ENCODE peak calls at places on chromosomes 4 and X, in six cellular contexts. One of them, this sample, is unnamed.

GRCh38 chrX:45428816-45429215 is 228.1 kb upstream of the DIPK2B start:
- DNase-seq in ovary: no peak
- DNase-seq in osteocyte: no peak
- DNase-seq in mammary epithelial cell: no peak
- DNase-seq in activated CD4-positive, alpha-beta T cell treated with anti-CD3 and anti-CD28 coated beads, Interleukin-2, amount 10 ng/mL, durations not matched to agents 7 days and 5 days: no peak
- DNase-seq in thyroid gland: no peak
- DNase-seq in this sample: no peak

GRCh38 chr4:173167793-173168395 is 717 bp upstream of the GALNT7 start:
- DNase-seq in activated CD4-positive, alpha-beta T cell treated with anti-CD3 and anti-CD28 coated beads, Interleukin-2, amount 10 ng/mL, durations not matched to agents 7 days and 5 days: peak; percentile 17
- DNase-seq in mammary epithelial cell: no peak
- DNase-seq in thyroid gland: peak; percentile 52
- DNase-seq in ovary: peak; percentile 26
- DNase-seq in osteocyte: no peak
- DNase-seq in this sample: peak; percentile 57

GRCh38 chrX:154028502-154029184 is 8.9 kb upstream of the IRAK1 start:
- DNase-seq in thyroid gland: no peak
- DNase-seq in ovary: no peak
- DNase-seq in mammary epithelial cell: no peak
- DNase-seq in activated CD4-positive, alpha-beta T cell treated with anti-CD3 and anti-CD28 coated beads, Interleukin-2, amount 10 ng/mL, durations not matched to agents 7 days and 5 days: no peak
- DNase-seq in osteocyte: no peak
- DNase-seq in this sample: peak; percentile 63

GRCh38 chrX:150163956-150164726 is 199.0 kb upstream of the MAMLD1 start:
- DNase-seq in thyroid gland: no peak
- DNase-seq in mammary epithelial cell: no peak
- DNase-seq in activated CD4-positive, alpha-beta T cell treated with anti-CD3 and anti-CD28 coated beads, Interleukin-2, amount 10 ng/mL, durations not matched to agents 7 days and 5 days: no peak
- DNase-seq in ovary: no peak
- DNase-seq in osteocyte: peak; percentile 69
- DNase-seq in this sample: no peak

GRCh38 chr4:145487626-145488025 is 6.0 kb downstream of the SMAD1 start:
- DNase-seq in mammary epithelial cell: no peak
- DNase-seq in activated CD4-positive, alpha-beta T cell treated with anti-CD3 and anti-CD28 coated beads, Interleukin-2, amount 10 ng/mL, durations not matched to agents 7 days and 5 days: peak; percentile 51
- DNase-seq in thyroid gland: no peak
- DNase-seq in osteocyte: no peak
- DNase-seq in ovary: no peak
- DNase-seq in this sample: no peak

GRCh38 chr4:148704291-148704690 is 262.1 kb upstream of the NR3C2 start:
- DNase-seq in thyroid gland: no peak
- DNase-seq in osteocyte: no peak
- DNase-seq in activated CD4-positive, alpha-beta T cell treated with anti-CD3 and anti-CD28 coated beads, Interleukin-2, amount 10 ng/mL, durations not matched to agents 7 days and 5 days: no peak
- DNase-seq in mammary epithelial cell: no peak
- DNase-seq in ovary: no peak
- DNase-seq in this sample: no peak

GRCh38 chr4:53592128-53592527 is 842 bp upstream of the LNX1 start:
- DNase-seq in activated CD4-positive, alpha-beta T cell treated with anti-CD3 and anti-CD28 coated beads, Interleukin-2, amount 10 ng/mL, durations not matched to agents 7 days and 5 days: no peak
- DNase-seq in thyroid gland: no peak
- DNase-seq in mammary epithelial cell: no peak
- DNase-seq in ovary: no peak
- DNase-seq in osteocyte: no peak
- DNase-seq in this sample: peak; percentile 63

GRCh38 chrX:131907488-131908314 is 115.4 kb upstream of the STK26 start:
- DNase-seq in osteocyte: no peak
- DNase-seq in thyroid gland: no peak
- DNase-seq in activated CD4-positive, alpha-beta T cell treated with anti-CD3 and anti-CD28 coated beads, Interleukin-2, amount 10 ng/mL, durations not matched to agents 7 days and 5 days: no peak
- DNase-seq in ovary: no peak
- DNase-seq in mammary epithelial cell: no peak
- DNase-seq in this sample: no peak

GRCh38 chrX:1807301-1807731 is 192.5 kb downstream of the ASMT start:
- DNase-seq in activated CD4-positive, alpha-beta T cell treated with anti-CD3 and anti-CD28 coated beads, Interleukin-2, amount 10 ng/mL, durations not matched to agents 7 days and 5 days: no peak
- DNase-seq in thyroid gland: no peak
- DNase-seq in osteocyte: no peak
- DNase-seq in ovary: no peak
- DNase-seq in mammary epithelial cell: peak; percentile 13
- DNase-seq in this sample: no peak

GRCh38 chrX:4710618-4711433 is 997.4 kb upstream of the PRKX start:
- DNase-seq in mammary epithelial cell: peak; percentile 80
- DNase-seq in activated CD4-positive, alpha-beta T cell treated with anti-CD3 and anti-CD28 coated beads, Interleukin-2, amount 10 ng/mL, durations not matched to agents 7 days and 5 days: no peak
- DNase-seq in osteocyte: no peak
- DNase-seq in thyroid gland: no peak
- DNase-seq in ovary: no peak
- DNase-seq in this sample: no peak

GRCh38 chrX:12792711-12793110 is 1.5 kb downstream of the PRPS2 start:
- DNase-seq in osteocyte: no peak
- DNase-seq in ovary: no peak
- DNase-seq in activated CD4-positive, alpha-beta T cell treated with anti-CD3 and anti-CD28 coated beads, Interleukin-2, amount 10 ng/mL, durations not matched to agents 7 days and 5 days: no peak
- DNase-seq in thyroid gland: no peak
- DNase-seq in mammary epithelial cell: no peak
- DNase-seq in this sample: no peak

GRCh38 chrX:7941390-7942042 is 14.3 kb upstream of the PNPLA4 start:
- DNase-seq in activated CD4-positive, alpha-beta T cell treated with anti-CD3 and anti-CD28 coated beads, Interleukin-2, amount 10 ng/mL, durations not matched to agents 7 days and 5 days: no peak
- DNase-seq in mammary epithelial cell: peak; percentile 9
- DNase-seq in osteocyte: no peak
- DNase-seq in ovary: no peak
- DNase-seq in thyroid gland: peak; percentile 6
- DNase-seq in this sample: peak; percentile 12

GRCh38 chr4:82371398-82371972 is 2.3 kb downstream of the HNRNPD start:
- DNase-seq in osteocyte: no peak
- DNase-seq in ovary: no peak
- DNase-seq in activated CD4-positive, alpha-beta T cell treated with anti-CD3 and anti-CD28 coated beads, Interleukin-2, amount 10 ng/mL, durations not matched to agents 7 days and 5 days: no peak
- DNase-seq in thyroid gland: no peak
- DNase-seq in mammary epithelial cell: peak; percentile 12
- DNase-seq in this sample: no peak

GRCh38 chr4:11741190-11741652 is 312.5 kb upstream of the HS3ST1 start:
- DNase-seq in mammary epithelial cell: peak; percentile 54
- DNase-seq in ovary: no peak
- DNase-seq in activated CD4-positive, alpha-beta T cell treated with anti-CD3 and anti-CD28 coated beads, Interleukin-2, amount 10 ng/mL, durations not matched to agents 7 days and 5 days: no peak
- DNase-seq in osteocyte: no peak
- DNase-seq in thyroid gland: no peak
- DNase-seq in this sample: no peak

GRCh38 chr4:149145803-149146202 is 669.8 kb downstream of the IQCM start:
- DNase-seq in osteocyte: no peak
- DNase-seq in mammary epithelial cell: no peak
- DNase-seq in ovary: no peak
- DNase-seq in thyroid gland: no peak
- DNase-seq in activated CD4-positive, alpha-beta T cell treated with anti-CD3 and anti-CD28 coated beads, Interleukin-2, amount 10 ng/mL, durations not matched to agents 7 days and 5 days: no peak
- DNase-seq in this sample: no peak

GRCh38 chr4:139603576-139604387 is 47.8 kb upstream of the SETD7 start:
- DNase-seq in thyroid gland: peak; percentile 39
- DNase-seq in activated CD4-positive, alpha-beta T cell treated with anti-CD3 and anti-CD28 coated beads, Interleukin-2, amount 10 ng/mL, durations not matched to agents 7 days and 5 days: peak; percentile 65
- DNase-seq in ovary: no peak
- DNase-seq in mammary epithelial cell: peak; percentile 55
- DNase-seq in osteocyte: no peak
- DNase-seq in this sample: peak; percentile 23